ENCODE peak calls at places on chromosomes 13 and 19, in nine cellular contexts. One of them, this sample, is unnamed.

GRCh38 chr19:21835810-21836444 is at the start of gene ZNF43:
- DNase-seq in NAMALWA: peak
- DNase-seq in BJ: peak
- DNase-seq in RCC 7860: peak
- DNase-seq in activated CD4-positive, alpha-beta T cell treated with anti-CD3 and anti-CD28 coated beads for 36 hours: peak
- DNase-seq in kidney glomerular epithelial cell: peak
- DNase-seq in NCI-H1417: peak
- DNase-seq in mesothelial cell of epicardium: peak
- DNase-seq in dorsolateral prefrontal cortex: peak
- DNase-seq in this sample: peak

GRCh38 chr13:111115841-111116500 is 861 bp downstream of the ARHGEF7 start:
- DNase-seq in NCI-H1417: peak
- DNase-seq in BJ: peak
- DNase-seq in activated CD4-positive, alpha-beta T cell treated with anti-CD3 and anti-CD28 coated beads for 36 hours: no peak
- DNase-seq in NAMALWA: no peak
- DNase-seq in RCC 7860: no peak
- DNase-seq in mesothelial cell of epicardium: no peak
- DNase-seq in dorsolateral prefrontal cortex: no peak
- DNase-seq in kidney glomerular epithelial cell: no peak
- DNase-seq in this sample: no peak

GRCh38 chr19:11692127-11692790 is 46.5 kb downstream of the ZNF823 start:
- DNase-seq in activated CD4-positive, alpha-beta T cell treated with anti-CD3 and anti-CD28 coated beads for 36 hours: peak
- DNase-seq in kidney glomerular epithelial cell: peak
- DNase-seq in NCI-H1417: no peak
- DNase-seq in BJ: no peak
- DNase-seq in dorsolateral prefrontal cortex: no peak
- DNase-seq in RCC 7860: peak
- DNase-seq in mesothelial cell of epicardium: no peak
- DNase-seq in NAMALWA: no peak
- DNase-seq in this sample: no peak

GRCh38 chr13:71866173-71867091 is 572 bp downstream of the DACH1 start:
- DNase-seq in NAMALWA: no peak
- DNase-seq in dorsolateral prefrontal cortex: no peak
- DNase-seq in NCI-H1417: peak
- DNase-seq in activated CD4-positive, alpha-beta T cell treated with anti-CD3 and anti-CD28 coated beads for 36 hours: peak
- DNase-seq in RCC 7860: no peak
- DNase-seq in kidney glomerular epithelial cell: no peak
- DNase-seq in BJ: no peak
- DNase-seq in mesothelial cell of epicardium: peak
- DNase-seq in this sample: no peak

GRCh38 chr19:39318690-39319089 is 2.0 kb downstream of the LRFN1 start:
- DNase-seq in mesothelial cell of epicardium: no peak
- DNase-seq in NCI-H1417: no peak
- DNase-seq in dorsolateral prefrontal cortex: no peak
- DNase-seq in activated CD4-positive, alpha-beta T cell treated with anti-CD3 and anti-CD28 coated beads for 36 hours: no peak
- DNase-seq in NAMALWA: no peak
- DNase-seq in kidney glomerular epithelial cell: no peak
- DNase-seq in BJ: no peak
- DNase-seq in RCC 7860: no peak
- DNase-seq in this sample: no peak

GRCh38 chr19:10087296-10088061 is 1.4 kb downstream of the SHFL start:
- DNase-seq in BJ: no peak
- DNase-seq in dorsolateral prefrontal cortex: no peak
- DNase-seq in NAMALWA: no peak
- DNase-seq in RCC 7860: no peak
- DNase-seq in NCI-H1417: no peak
- DNase-seq in mesothelial cell of epicardium: no peak
- DNase-seq in activated CD4-positive, alpha-beta T cell treated with anti-CD3 and anti-CD28 coated beads for 36 hours: no peak
- DNase-seq in kidney glomerular epithelial cell: no peak
- DNase-seq in this sample: no peak

GRCh38 chr13:28035146-28035782 is 46.8 kb upstream of the URAD start:
- DNase-seq in BJ: no peak
- DNase-seq in activated CD4-positive, alpha-beta T cell treated with anti-CD3 and anti-CD28 coated beads for 36 hours: no peak
- DNase-seq in kidney glomerular epithelial cell: no peak
- DNase-seq in NAMALWA: no peak
- DNase-seq in NCI-H1417: no peak
- DNase-seq in RCC 7860: peak
- DNase-seq in dorsolateral prefrontal cortex: no peak
- DNase-seq in mesothelial cell of epicardium: no peak
- DNase-seq in this sample: no peak

GRCh38 chr13:114061746-114062145 is 70.7 kb downstream of the RASA3 start:
- DNase-seq in mesothelial cell of epicardium: no peak
- DNase-seq in NCI-H1417: no peak
- DNase-seq in RCC 7860: no peak
- DNase-seq in BJ: no peak
- DNase-seq in dorsolateral prefrontal cortex: no peak
- DNase-seq in NAMALWA: no peak
- DNase-seq in activated CD4-positive, alpha-beta T cell treated with anti-CD3 and anti-CD28 coated beads for 36 hours: no peak
- DNase-seq in kidney glomerular epithelial cell: no peak
- DNase-seq in this sample: no peak

GRCh38 chr13:49412749-49413148 is 31.1 kb downstream of the CAB39L start:
- DNase-seq in kidney glomerular epithelial cell: no peak
- DNase-seq in mesothelial cell of epicardium: no peak
- DNase-seq in RCC 7860: no peak
- DNase-seq in NCI-H1417: no peak
- DNase-seq in dorsolateral prefrontal cortex: no peak
- DNase-seq in BJ: no peak
- DNase-seq in NAMALWA: no peak
- DNase-seq in activated CD4-positive, alpha-beta T cell treated with anti-CD3 and anti-CD28 coated beads for 36 hours: no peak
- DNase-seq in this sample: no peak

GRCh38 chr13:99893567-99893966 is 78.0 kb downstream of the ZIC5 start:
- DNase-seq in RCC 7860: no peak
- DNase-seq in dorsolateral prefrontal cortex: no peak
- DNase-seq in mesothelial cell of epicardium: no peak
- DNase-seq in activated CD4-positive, alpha-beta T cell treated with anti-CD3 and anti-CD28 coated beads for 36 hours: no peak
- DNase-seq in BJ: no peak
- DNase-seq in NCI-H1417: no peak
- DNase-seq in kidney glomerular epithelial cell: no peak
- DNase-seq in NAMALWA: no peak
- DNase-seq in this sample: no peak

GRCh38 chr19:38250821-38251563 is 5.2 kb downstream of the PPP1R14A start:
- DNase-seq in RCC 7860: no peak
- DNase-seq in dorsolateral prefrontal cortex: peak
- DNase-seq in activated CD4-positive, alpha-beta T cell treated with anti-CD3 and anti-CD28 coated beads for 36 hours: no peak
- DNase-seq in NCI-H1417: peak
- DNase-seq in NAMALWA: no peak
- DNase-seq in BJ: no peak
- DNase-seq in kidney glomerular epithelial cell: no peak
- DNase-seq in mesothelial cell of epicardium: no peak
- DNase-seq in this sample: no peak

GRCh38 chr13:94559201-94559795 is 36.7 kb downstream of the TGDS start:
- DNase-seq in activated CD4-positive, alpha-beta T cell treated with anti-CD3 and anti-CD28 coated beads for 36 hours: no peak
- DNase-seq in RCC 7860: no peak
- DNase-seq in mesothelial cell of epicardium: no peak
- DNase-seq in NAMALWA: no peak
- DNase-seq in dorsolateral prefrontal cortex: no peak
- DNase-seq in NCI-H1417: no peak
- DNase-seq in kidney glomerular epithelial cell: no peak
- DNase-seq in BJ: no peak
- DNase-seq in this sample: no peak

GRCh38 chr19:11378319-11379189 is 4.1 kb downstream of the SWSAP1 start:
- DNase-seq in NCI-H1417: peak
- DNase-seq in activated CD4-positive, alpha-beta T cell treated with anti-CD3 and anti-CD28 coated beads for 36 hours: peak
- DNase-seq in NAMALWA: no peak
- DNase-seq in dorsolateral prefrontal cortex: peak
- DNase-seq in mesothelial cell of epicardium: no peak
- DNase-seq in kidney glomerular epithelial cell: peak
- DNase-seq in BJ: no peak
- DNase-seq in RCC 7860: peak
- DNase-seq in this sample: peak

GRCh38 chr13:26946675-26947342 is 186.2 kb upstream of the GPR12 start:
- DNase-seq in NCI-H1417: peak
- DNase-seq in kidney glomerular epithelial cell: peak
- DNase-seq in mesothelial cell of epicardium: no peak
- DNase-seq in NAMALWA: peak
- DNase-seq in dorsolateral prefrontal cortex: no peak
- DNase-seq in RCC 7860: peak
- DNase-seq in BJ: no peak
- DNase-seq in activated CD4-positive, alpha-beta T cell treated with anti-CD3 and anti-CD28 coated beads for 36 hours: no peak
- DNase-seq in this sample: peak

GRCh38 chr13:38405216-38405615 is 55.6 kb downstream of the UFM1 start:
- DNase-seq in kidney glomerular epithelial cell: no peak
- DNase-seq in mesothelial cell of epicardium: no peak
- DNase-seq in RCC 7860: no peak
- DNase-seq in BJ: no peak
- DNase-seq in NAMALWA: no peak
- DNase-seq in dorsolateral prefrontal cortex: no peak
- DNase-seq in NCI-H1417: no peak
- DNase-seq in activated CD4-positive, alpha-beta T cell treated with anti-CD3 and anti-CD28 coated beads for 36 hours: no peak
- DNase-seq in this sample: no peak

GRCh38 chr19:16405797-16406196 is 66.0 kb downstream of the EPS15L1 start:
- DNase-seq in kidney glomerular epithelial cell: no peak
- DNase-seq in mesothelial cell of epicardium: no peak
- DNase-seq in BJ: no peak
- DNase-seq in NCI-H1417: no peak
- DNase-seq in RCC 7860: no peak
- DNase-seq in NAMALWA: no peak
- DNase-seq in dorsolateral prefrontal cortex: no peak
- DNase-seq in activated CD4-positive, alpha-beta T cell treated with anti-CD3 and anti-CD28 coated beads for 36 hours: no peak
- DNase-seq in this sample: no peak

GRCh38 chr13:50589139-50589538 is 254.4 kb downstream of the DLEU7 start:
- DNase-seq in RCC 7860: peak
- DNase-seq in dorsolateral prefrontal cortex: no peak
- DNase-seq in activated CD4-positive, alpha-beta T cell treated with anti-CD3 and anti-CD28 coated beads for 36 hours: peak
- DNase-seq in mesothelial cell of epicardium: no peak
- DNase-seq in NAMALWA: no peak
- DNase-seq in NCI-H1417: no peak
- DNase-seq in kidney glomerular epithelial cell: peak
- DNase-seq in BJ: peak
- DNase-seq in this sample: no peak

GRCh38 chr13:99393791-99394735 is 86.9 kb upstream of the GPR183 start:
- DNase-seq in kidney glomerular epithelial cell: no peak
- DNase-seq in NCI-H1417: no peak
- DNase-seq in activated CD4-positive, alpha-beta T cell treated with anti-CD3 and anti-CD28 coated beads for 36 hours: no peak
- DNase-seq in RCC 7860: no peak
- DNase-seq in dorsolateral prefrontal cortex: peak
- DNase-seq in mesothelial cell of epicardium: no peak
- DNase-seq in BJ: no peak
- DNase-seq in NAMALWA: no peak
- DNase-seq in this sample: no peak

GRCh38 chr19:49938662-49939061 is 9.4 kb upstream of the NUP62 start:
- DNase-seq in kidney glomerular epithelial cell: no peak
- DNase-seq in NAMALWA: no peak
- DNase-seq in NCI-H1417: no peak
- DNase-seq in RCC 7860: no peak
- DNase-seq in dorsolateral prefrontal cortex: no peak
- DNase-seq in activated CD4-positive, alpha-beta T cell treated with anti-CD3 and anti-CD28 coated beads for 36 hours: no peak
- DNase-seq in BJ: no peak
- DNase-seq in mesothelial cell of epicardium: no peak
- DNase-seq in this sample: no peak

GRCh38 chr13:45385912-45386311 is 32.3 kb downstream of the SLC25A30 start:
- DNase-seq in activated CD4-positive, alpha-beta T cell treated with anti-CD3 and anti-CD28 coated beads for 36 hours: no peak
- DNase-seq in dorsolateral prefrontal cortex: no peak
- DNase-seq in RCC 7860: no peak
- DNase-seq in BJ: no peak
- DNase-seq in NAMALWA: no peak
- DNase-seq in kidney glomerular epithelial cell: no peak
- DNase-seq in NCI-H1417: no peak
- DNase-seq in mesothelial cell of epicardium: no peak
- DNase-seq in this sample: no peak

GRCh38 chr19:36054733-36055686 is at the start of gene WDR62:
- DNase-seq in kidney glomerular epithelial cell: no peak
- DNase-seq in NCI-H1417: peak
- DNase-seq in RCC 7860: peak
- DNase-seq in NAMALWA: peak
- DNase-seq in activated CD4-positive, alpha-beta T cell treated with anti-CD3 and anti-CD28 coated beads for 36 hours: peak
- DNase-seq in BJ: no peak
- DNase-seq in mesothelial cell of epicardium: peak
- DNase-seq in dorsolateral prefrontal cortex: peak
- DNase-seq in this sample: peak

GRCh38 chr19:41707502-41707812 is 969 bp upstream of the CEACAM5 start:
- DNase-seq in BJ: no peak
- DNase-seq in mesothelial cell of epicardium: no peak
- DNase-seq in kidney glomerular epithelial cell: no peak
- DNase-seq in NCI-H1417: peak
- DNase-seq in activated CD4-positive, alpha-beta T cell treated with anti-CD3 and anti-CD28 coated beads for 36 hours: no peak
- DNase-seq in dorsolateral prefrontal cortex: no peak
- DNase-seq in NAMALWA: no peak
- DNase-seq in RCC 7860: no peak
- DNase-seq in this sample: peak

GRCh38 chr19:28940751-28941500 is 272.0 kb downstream of the UQCRFS1 start:
- DNase-seq in activated CD4-positive, alpha-beta T cell treated with anti-CD3 and anti-CD28 coated beads for 36 hours: no peak
- DNase-seq in dorsolateral prefrontal cortex: peak
- DNase-seq in NAMALWA: no peak
- DNase-seq in kidney glomerular epithelial cell: peak
- DNase-seq in RCC 7860: peak
- DNase-seq in BJ: peak
- DNase-seq in NCI-H1417: no peak
- DNase-seq in mesothelial cell of epicardium: no peak
- DNase-seq in this sample: no peak

GRCh38 chr19:7554990-7555864 is 19.7 kb downstream of the PNPLA6 start:
- DNase-seq in RCC 7860: no peak
- DNase-seq in dorsolateral prefrontal cortex: no peak
- DNase-seq in NCI-H1417: no peak
- DNase-seq in NAMALWA: peak
- DNase-seq in activated CD4-positive, alpha-beta T cell treated with anti-CD3 and anti-CD28 coated beads for 36 hours: peak
- DNase-seq in mesothelial cell of epicardium: no peak
- DNase-seq in kidney glomerular epithelial cell: no peak
- DNase-seq in BJ: no peak
- DNase-seq in this sample: peak